ENCODE peak calls at places on chromosome 17, in ten cellular contexts. E is stimulated activated CD4-positive, alpha-beta T cell treated with anti-CD3 and anti-CD28 coated beads, Interleukin-4, amount 100 ng/mL, for 48 hours; K is uterus; S is activated T-helper 1 cell treated with anti-CD3 and anti-CD28 coated beads, Interleukin-2, amount 50 U/mL, for 16 hours; U is NCI-H510A; G is KG1; J is nephron progenitor cell; H is spleen; Z is astrocyte of the cerebellum; D is CD4-positive, alpha-beta T cell. N is an unnamed sample.

GRCh38 chr17:39095309-39095686 is 56.1 kb downstream of the PLXDC1 start:
- DNase-seq in E (no peak), K (peak), S (no peak), U (no peak), G (no peak), J (no peak), H (no peak), Z (no peak), D (no peak), N (no peak)

GRCh38 chr17:17387461-17388362 is 84.5 kb downstream of the NT5M start:
- DNase-seq in E (no peak), K (no peak), S (no peak), U (peak), G (no peak), J (peak), H (no peak), Z (no peak), D (no peak), N (no peak)

GRCh38 chr17:21171309-21171922 is 42.5 kb downstream of the TMEM11 start:
- DNase-seq in E (no peak), K (no peak), S (no peak), U (no peak), G (no peak), J (no peak), H (peak), Z (no peak), D (no peak), N (no peak)

GRCh38 chr17:4019400-4019799 is 55.2 kb upstream of the ATP2A3 start:
- DNase-seq in E (no peak), K (no peak), S (no peak), U (no peak), G (no peak), J (no peak), H (no peak), Z (no peak), D (no peak), N (no peak)

GRCh38 chr17:50905460-50905803 is 39.3 kb upstream of the TOB1 start:
- DNase-seq in E (no peak), K (no peak), S (no peak), U (peak), G (no peak), J (no peak), H (no peak), Z (no peak), D (no peak), N (no peak)

GRCh38 chr17:28846231-28846630 is 3.6 kb upstream of the FAM222B start:
- DNase-seq in E (no peak), K (no peak), S (no peak), U (no peak), G (no peak), J (no peak), H (peak), Z (no peak), D (no peak), N (no peak)

GRCh38 chr17:63961355-63962207 is 11.1 kb downstream of the SCN4A start:
- DNase-seq in E (no peak), K (peak), S (no peak), U (no peak), G (no peak), J (peak), H (no peak), Z (no peak), D (peak), N (no peak)

GRCh38 chr17:1060991-1061390 is 64.1 kb downstream of the TIMM22 start:
- DNase-seq in E (peak), K (peak), S (no peak), U (no peak), G (no peak), J (no peak), H (no peak), Z (peak), D (no peak), N (peak)

GRCh38 chr17:5644065-5644464 is 59.8 kb upstream of the NLRP1 start:
- DNase-seq in E (no peak), K (no peak), S (no peak), U (no peak), G (no peak), J (no peak), H (no peak), Z (no peak), D (no peak), N (no peak)

GRCh38 chr17:21218101-21218500 is 4.1 kb upstream of the TMEM11 start:
- DNase-seq in E (peak), K (no peak), S (no peak), U (no peak), G (no peak), J (no peak), H (no peak), Z (no peak), D (no peak), N (no peak)

GRCh38 chr17:64252831-64253230 is 10.2 kb downstream of the TEX2 start:
- DNase-seq in E (no peak), K (no peak), S (no peak), U (no peak), G (no peak), J (no peak), H (no peak), Z (no peak), D (no peak), N (no peak)

GRCh38 chr17:69538795-69539194 is 124.3 kb downstream of the MAP2K6 start:
- DNase-seq in E (no peak), K (no peak), S (no peak), U (no peak), G (no peak), J (no peak), H (no peak), Z (no peak), D (no peak), N (no peak)

GRCh38 chr17:907725-908124 is 71.9 kb downstream of the NXN start:
- DNase-seq in E (no peak), K (no peak), S (no peak), U (no peak), G (no peak), J (no peak), H (no peak), Z (no peak), D (no peak), N (no peak)

GRCh38 chr17:48077555-48077954 is 23.7 kb downstream of the CBX1 start:
- DNase-seq in E (no peak), K (no peak), S (no peak), U (no peak), G (no peak), J (no peak), H (peak), Z (no peak), D (no peak), N (no peak)

GRCh38 chr17:70795620-70796019 is 626.3 kb downstream of the KCNJ2 start:
- DNase-seq in E (no peak), K (no peak), S (no peak), U (no peak), G (no peak), J (no peak), H (no peak), Z (no peak), D (no peak), N (no peak)

GRCh38 chr17:68906638-68907037 is 48.6 kb downstream of the ABCA8 start:
- DNase-seq in E (no peak), K (no peak), S (no peak), U (no peak), G (no peak), J (no peak), H (no peak), Z (peak), D (no peak), N (no peak)